ENCODE peak calls at places on chromosomes 6 and 20, in four cellular contexts. One of them, this sample, is unnamed.

GRCh38 chr6:169424821-169425240 is 171.2 kb upstream of the THBS2 start:
- DNase-seq in H1: no peak
- DNase-seq in neuronal stem cell: no peak
- DNase-seq in H9: no peak
- DNase-seq in this sample: no peak

GRCh38 chr6:34680802-34681515 is 15.6 kb downstream of the ILRUN start:
- DNase-seq in H9: no peak
- DNase-seq in neuronal stem cell: no peak
- DNase-seq in H1: no peak
- DNase-seq in this sample: peak

GRCh38 chr6:21111399-21111725 is 482.2 kb upstream of the SOX4 start:
- DNase-seq in H1: no peak
- DNase-seq in H9: no peak
- DNase-seq in neuronal stem cell: no peak
- DNase-seq in this sample: no peak

GRCh38 chr6:39453956-39454524 is 131.5 kb upstream of the KCNK16 start:
- DNase-seq in H9: no peak
- DNase-seq in neuronal stem cell: no peak
- DNase-seq in H1: no peak
- DNase-seq in this sample: no peak

GRCh38 chr6:108293527-108294296 is 1.1 kb upstream of the AFG1L start:
- DNase-seq in H9: no peak
- DNase-seq in H1: no peak
- DNase-seq in neuronal stem cell: no peak
- DNase-seq in this sample: no peak

GRCh38 chr20:38221041-38221589 is 39.4 kb downstream of the KIAA1755 start:
- DNase-seq in H1: peak
- DNase-seq in H9: peak
- DNase-seq in neuronal stem cell: peak
- DNase-seq in this sample: peak

GRCh38 chr6:10692965-10693538 is 1.4 kb downstream of the C6orf52 start:
- DNase-seq in neuronal stem cell: no peak
- DNase-seq in H9: no peak
- DNase-seq in H1: no peak
- DNase-seq in this sample: no peak

GRCh38 chr6:169911264-169912263 is 160.1 kb downstream of the ERMARD start:
- DNase-seq in H1: no peak
- DNase-seq in neuronal stem cell: no peak
- DNase-seq in H9: no peak
- DNase-seq in this sample: no peak

GRCh38 chr6:147712841-147713240 is 204.4 kb downstream of the SAMD5 start:
- DNase-seq in H1: no peak
- DNase-seq in H9: no peak
- DNase-seq in neuronal stem cell: no peak
- DNase-seq in this sample: no peak

GRCh38 chr20:34704177-34705007 is at the start of gene TP53INP2:
- DNase-seq in H1: no peak
- DNase-seq in neuronal stem cell: peak
- DNase-seq in H9: peak
- DNase-seq in this sample: peak

GRCh38 chr6:125008261-125008671 is 46.0 kb downstream of the RNF217 start:
- DNase-seq in neuronal stem cell: no peak
- DNase-seq in H1: no peak
- DNase-seq in H9: no peak
- DNase-seq in this sample: peak

GRCh38 chr20:58312836-58313235 is 3.3 kb downstream of the RAB22A start:
- DNase-seq in neuronal stem cell: no peak
- DNase-seq in H9: no peak
- DNase-seq in H1: no peak
- DNase-seq in this sample: no peak

GRCh38 chr20:48096957-48097890 is 311.9 kb upstream of the SULF2 start:
- DNase-seq in H1: no peak
- DNase-seq in H9: no peak
- DNase-seq in neuronal stem cell: no peak
- DNase-seq in this sample: no peak

GRCh38 chr6:30821862-30822784 is 62.2 kb upstream of the DDR1 start:
- DNase-seq in H9: no peak
- DNase-seq in neuronal stem cell: no peak
- DNase-seq in H1: no peak
- DNase-seq in this sample: peak

GRCh38 chr6:41748102-41748477 is 893 bp upstream of the PGC start:
- DNase-seq in neuronal stem cell: no peak
- DNase-seq in H1: no peak
- DNase-seq in H9: no peak
- DNase-seq in this sample: no peak

GRCh38 chr20:32539817-32540675 is 45.1 kb downstream of the NOL4L start:
- DNase-seq in H1: no peak
- DNase-seq in H9: no peak
- DNase-seq in neuronal stem cell: no peak
- DNase-seq in this sample: no peak

GRCh38 chr6:70479236-70479635 is 65.9 kb downstream of the FAM135A start:
- DNase-seq in neuronal stem cell: no peak
- DNase-seq in H9: no peak
- DNase-seq in H1: no peak
- DNase-seq in this sample: peak

GRCh38 chr6:57254055-57254717 is 32.1 kb upstream of the RAB23 start:
- DNase-seq in H1: no peak
- DNase-seq in neuronal stem cell: no peak
- DNase-seq in H9: no peak
- DNase-seq in this sample: no peak

GRCh38 chr6:16711551-16712249 is 49.6 kb downstream of the ATXN1 start:
- DNase-seq in H9: no peak
- DNase-seq in neuronal stem cell: no peak
- DNase-seq in H1: no peak
- DNase-seq in this sample: no peak

GRCh38 chr20:47318027-47318595 is 38.4 kb downstream of the ZMYND8 start:
- DNase-seq in H9: peak
- DNase-seq in neuronal stem cell: no peak
- DNase-seq in H1: peak
- DNase-seq in this sample: peak

GRCh38 chr6:64230530-64230929 is 594.9 kb downstream of the PHF3 start:
- DNase-seq in neuronal stem cell: no peak
- DNase-seq in H9: no peak
- DNase-seq in H1: no peak
- DNase-seq in this sample: no peak

GRCh38 chr6:166572370-166573261 is 13.9 kb downstream of the RAMACL start:
- DNase-seq in H1: peak
- DNase-seq in H9: peak
- DNase-seq in neuronal stem cell: no peak
- DNase-seq in this sample: peak

GRCh38 chr6:77844822-77845221 is 192.0 kb downstream of the MEI4 start:
- DNase-seq in H9: no peak
- DNase-seq in H1: no peak
- DNase-seq in neuronal stem cell: no peak
- DNase-seq in this sample: no peak

GRCh38 chr6:158635427-158636073 is 9.0 kb downstream of the DYNLT1 start:
- DNase-seq in H1: no peak
- DNase-seq in neuronal stem cell: no peak
- DNase-seq in H9: no peak
- DNase-seq in this sample: no peak

GRCh38 chr20:63835031-63835858 is 4.2 kb upstream of the ZBTB46 start:
- DNase-seq in H9: peak
- DNase-seq in neuronal stem cell: peak
- DNase-seq in H1: peak
- DNase-seq in this sample: peak

GRCh38 chr6:19849196-19849595 is 12.0 kb downstream of the ID4 start:
- DNase-seq in H1: no peak
- DNase-seq in H9: no peak
- DNase-seq in neuronal stem cell: no peak
- DNase-seq in this sample: no peak

GRCh38 chr20:13868331-13868730 is 83.5 kb downstream of the NDUFAF5 start:
- DNase-seq in H1: no peak
- DNase-seq in H9: no peak
- DNase-seq in neuronal stem cell: no peak
- DNase-seq in this sample: no peak

GRCh38 chr6:75601608-75602163 is at the start of gene SENP6:
- DNase-seq in neuronal stem cell: peak
- DNase-seq in H9: peak
- DNase-seq in H1: no peak
- DNase-seq in this sample: peak

GRCh38 chr20:18688676-18689075 is 100.8 kb downstream of the DTD1 start:
- DNase-seq in H9: no peak
- DNase-seq in H1: no peak
- DNase-seq in neuronal stem cell: no peak
- DNase-seq in this sample: no peak

GRCh38 chr6:152184573-152185157 is 377.2 kb downstream of the ESR1 start:
- DNase-seq in H1: no peak
- DNase-seq in neuronal stem cell: no peak
- DNase-seq in H9: no peak
- DNase-seq in this sample: no peak

GRCh38 chr6:151154418-151154817 is 85.3 kb upstream of the AKAP12 start:
- DNase-seq in H1: no peak
- DNase-seq in neuronal stem cell: no peak
- DNase-seq in H9: no peak
- DNase-seq in this sample: peak

GRCh38 chr20:20213722-20214121 is 154.2 kb upstream of the INSM1 start:
- DNase-seq in H1: no peak
- DNase-seq in H9: no peak
- DNase-seq in neuronal stem cell: no peak
- DNase-seq in this sample: no peak

GRCh38 chr6:154164397-154164796 is 125.4 kb downstream of the OPRM1 start:
- DNase-seq in H9: no peak
- DNase-seq in H1: no peak
- DNase-seq in neuronal stem cell: no peak
- DNase-seq in this sample: peak

GRCh38 chr6:127582777-127583462 is 5.9 kb downstream of the C6orf58 start:
- DNase-seq in neuronal stem cell: no peak
- DNase-seq in H9: no peak
- DNase-seq in H1: no peak
- DNase-seq in this sample: peak

GRCh38 chr20:45343867-45344721 is 4.1 kb downstream of the SDC4 start:
- DNase-seq in H1: no peak
- DNase-seq in neuronal stem cell: no peak
- DNase-seq in H9: peak
- DNase-seq in this sample: peak
- H3K9ac ChIP-seq in H1: no peak
- H3K9ac ChIP-seq in neuronal stem cell: no peak
- H3K9ac ChIP-seq in H9: no peak
- H3K9ac ChIP-seq in this sample: peak

GRCh38 chr6:85418059-85418458 is 31.8 kb upstream of the NT5E start:
- DNase-seq in H9: no peak
- DNase-seq in H1: no peak
- DNase-seq in neuronal stem cell: no peak
- DNase-seq in this sample: peak

GRCh38 chr6:85424981-85425380 is 24.9 kb upstream of the NT5E start:
- DNase-seq in H1: no peak
- DNase-seq in neuronal stem cell: no peak
- DNase-seq in H9: no peak
- DNase-seq in this sample: no peak

GRCh38 chr6:85419046-85419759 is 30.7 kb upstream of the NT5E start:
- DNase-seq in H1: no peak
- DNase-seq in H9: no peak
- DNase-seq in neuronal stem cell: no peak
- DNase-seq in this sample: no peak

GRCh38 chr6:85422996-85423395 is 26.9 kb upstream of the NT5E start:
- DNase-seq in neuronal stem cell: no peak
- DNase-seq in H9: no peak
- DNase-seq in H1: no peak
- DNase-seq in this sample: no peak

DNA sequence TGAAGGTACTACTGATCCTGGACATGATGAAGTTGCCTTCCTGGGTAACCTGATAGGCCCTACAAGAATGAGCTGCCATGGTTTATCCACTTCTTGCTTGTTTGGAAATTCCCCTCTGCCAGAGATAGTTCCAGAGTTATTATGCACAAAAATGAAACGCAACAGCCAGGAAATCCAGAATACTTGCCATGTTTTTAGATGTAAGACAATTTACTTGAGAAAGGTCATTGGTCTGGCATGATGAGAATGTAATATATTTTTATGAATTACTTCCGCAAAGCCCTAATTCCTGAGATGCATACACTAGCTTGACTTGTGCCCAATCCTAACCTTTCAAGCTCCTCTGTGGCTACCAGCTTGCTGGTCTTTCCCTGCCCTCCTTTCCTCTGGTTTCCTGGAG is 27.9 kb upstream of the NT5E start:
- DNase-seq in neuronal stem cell: no peak
- DNase-seq in H1: no peak
- DNase-seq in H9: no peak
- DNase-seq in this sample: no peak
- H2BK15ac ChIP-seq in neuronal stem cell: no peak
- H2BK15ac ChIP-seq in H1: no peak
- H2BK15ac ChIP-seq in H9: no peak
- H2BK15ac ChIP-seq in this sample: no peak

GRCh38 chr20:62622877-62623487 is 19.3 kb upstream of the SLCO4A1 start:
- DNase-seq in neuronal stem cell: no peak
- DNase-seq in H9: no peak
- DNase-seq in H1: no peak
- DNase-seq in this sample: no peak

GRCh38 chr20:62625516-62625915 is 16.8 kb upstream of the SLCO4A1 start:
- DNase-seq in neuronal stem cell: no peak
- DNase-seq in H1: no peak
- DNase-seq in H9: no peak
- DNase-seq in this sample: no peak

GRCh38 chr20:62623488-62624324 is 18.6 kb upstream of the SLCO4A1 start:
- DNase-seq in H9: peak
- DNase-seq in H1: no peak
- DNase-seq in neuronal stem cell: peak
- DNase-seq in this sample: peak

GRCh38 chr20:62624719-62625455 is 17.4 kb upstream of the SLCO4A1 start:
- DNase-seq in neuronal stem cell: no peak
- DNase-seq in H9: no peak
- DNase-seq in H1: no peak
- DNase-seq in this sample: no peak

GRCh38 chr20:62624325-62624690 is 18.0 kb upstream of the SLCO4A1 start:
- DNase-seq in H1: no peak
- DNase-seq in H9: no peak
- DNase-seq in neuronal stem cell: no peak
- DNase-seq in this sample: no peak
- H2BK12ac ChIP-seq in H1: peak
- H2BK12ac ChIP-seq in H9: no peak
- H2BK12ac ChIP-seq in neuronal stem cell: peak
- H2BK12ac ChIP-seq in this sample: no peak

DNA sequence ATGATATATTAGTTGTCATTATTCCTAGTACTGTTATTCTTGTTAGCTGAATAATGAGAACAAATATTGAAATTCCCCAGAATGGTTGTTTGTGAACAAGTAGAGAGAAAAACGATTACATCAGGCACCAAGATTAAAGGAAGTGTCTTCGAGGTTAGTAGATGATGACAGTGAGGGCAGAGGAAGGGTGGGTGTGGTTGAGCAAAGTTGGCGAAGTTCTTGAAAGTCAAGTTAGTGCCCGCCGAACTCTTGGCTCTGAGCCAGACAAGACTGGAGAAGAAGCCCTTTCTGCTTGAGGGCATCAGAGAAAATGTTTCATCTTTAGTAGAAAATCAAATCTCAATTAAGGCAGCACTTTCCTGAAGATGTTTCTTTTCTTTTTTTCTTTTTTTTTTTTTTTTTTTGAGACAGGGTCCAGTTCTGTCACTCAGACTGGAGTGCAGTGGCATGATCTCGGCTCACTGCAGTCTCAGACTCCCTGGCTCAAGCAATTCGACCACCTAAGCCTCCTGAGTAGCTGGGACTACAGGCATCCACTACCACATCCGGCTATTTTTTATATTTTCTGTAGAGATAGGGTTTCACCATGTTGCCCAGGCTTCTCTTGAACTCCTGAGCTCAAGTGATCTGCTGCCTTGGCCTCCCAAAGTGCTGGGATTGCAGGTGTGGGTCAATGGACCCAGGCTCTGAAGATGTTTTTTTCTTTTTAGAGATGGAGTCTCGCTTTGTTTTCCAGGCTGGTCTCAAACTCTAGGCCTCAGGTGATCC is 77.1 kb downstream of the SGK1 start:
- DNase-seq in H1: no peak
- DNase-seq in neuronal stem cell: no peak
- DNase-seq in H9: no peak
- DNase-seq in this sample: no peak
- H3K9ac ChIP-seq in H1: no peak
- H3K9ac ChIP-seq in neuronal stem cell: no peak
- H3K9ac ChIP-seq in H9: no peak
- H3K9ac ChIP-seq in this sample: no peak

This sample was measured in mesenchymal stem cell.